ENCODE peak calls at places on chromosomes 11 and 22, in nine cellular contexts. H is lung; Y is activated naive CD4-positive, alpha-beta T cell treated with anti-CD3 and anti-CD28 coated beads, Interleukin-2, amount 50 U/mL, for 16 hours; O is amygdala; M is T-helper 2 cell; U is RPMI8226; J is M059J; A is activated gamma-delta T cell treated with Interleukin-2 at 50 U/mL for 16 hours; N is stimulated activated CD4-positive, alpha-beta T cell treated with anti-CD3 and anti-CD28 coated beads, Interleukin-1b, Interleukin-23, amount 100 ng/mL, for 24 hours. V is an unnamed sample.

GRCh38 chr11:61577383-61578118 is 3.3 kb downstream of the SYT7 start:
- DNase-seq in Y (no peak), J (no peak), A (no peak), O (no peak), N (no peak), U (no peak), H (no peak), M (no peak), V (peak)

GRCh38 chr22:29306175-29306829 is at the start of gene GAS2L1:
- DNase-seq in H (peak), Y (peak), M (peak), U (peak), J (peak), O (peak), A (peak), N (no peak), V (peak)

GRCh38 chr11:27216268-27217149 is 146.5 kb downstream of the CCDC34 start:
- DNase-seq in N (no peak), U (no peak), O (no peak), J (peak), H (no peak), A (no peak), Y (no peak), M (no peak), V (peak)

GRCh38 chr22:46259374-46259773 is 3.8 kb downstream of the PKDREJ start:
- DNase-seq in N (no peak), O (no peak), A (no peak), M (no peak), J (no peak), Y (no peak), H (no peak), U (no peak), V (no peak)

GRCh38 chr22:26461188-26461810 is 22.3 kb downstream of the HPS4 start:
- DNase-seq in N (peak), Y (peak), H (peak), M (peak), A (peak), O (peak), J (peak), U (peak), V (peak)

GRCh38 chr11:125442946-125443345 is 53.1 kb downstream of the FEZ1 start:
- DNase-seq in N (no peak), Y (no peak), O (no peak), M (no peak), H (no peak), J (no peak), A (no peak), U (no peak), V (no peak)

GRCh38 chr11:62610814-62611704 is 1.5 kb downstream of the EML3 start:
- DNase-seq in Y (no peak), U (no peak), O (no peak), N (no peak), H (no peak), J (no peak), A (no peak), M (no peak), V (no peak)

GRCh38 chr11:34366522-34366921 is 8.7 kb upstream of the ABTB2 start:
- DNase-seq in A (no peak), M (no peak), J (peak), O (no peak), Y (no peak), U (no peak), N (no peak), H (no peak), V (no peak)

GRCh38 chr11:489610-490185 is 17.3 kb downstream of the RNH1 start:
- DNase-seq in N (no peak), H (no peak), U (no peak), A (no peak), J (no peak), M (no peak), O (no peak), Y (no peak), V (no peak)

GRCh38 chr11:78685156-78685555 is 110.5 kb upstream of the NARS2 start:
- DNase-seq in N (no peak), J (no peak), H (no peak), M (no peak), O (no peak), Y (no peak), U (peak), A (no peak), V (no peak)

GRCh38 chr11:122141757-122142156 is 25.7 kb upstream of the BLID start:
- DNase-seq in M (no peak), U (no peak), J (no peak), A (no peak), H (no peak), N (no peak), O (no peak), Y (no peak), V (no peak)